ENCODE peak calls at places on chromosomes 11 and 22, in six cellular contexts. One of them, this sample, is unnamed.

GRCh38 chr22:50317178-50317577 is 9.6 kb downstream of the DENND6B start:
- DNase-seq in brain microvascular endothelial cell: no peak
- DNase-seq in MM.1S: no peak
- DNase-seq in tibial artery: no peak
- DNase-seq in right cardiac atrium: no peak
- DNase-seq in lower leg skin: no peak
- DNase-seq in this sample: peak; percentile 16

GRCh38 chr22:39300198-39300830 is 19.1 kb downstream of the RPL3 start:
- DNase-seq in brain microvascular endothelial cell: no peak
- DNase-seq in lower leg skin: peak; percentile 59
- DNase-seq in MM.1S: no peak
- DNase-seq in tibial artery: peak; percentile 72
- DNase-seq in right cardiac atrium: peak; percentile 76
- DNase-seq in this sample: peak; percentile 57

GRCh38 chr11:59145534-59145933 is 2.9 kb downstream of the FAM111A start:
- DNase-seq in right cardiac atrium: no peak
- DNase-seq in tibial artery: no peak
- DNase-seq in MM.1S: no peak
- DNase-seq in lower leg skin: no peak
- DNase-seq in brain microvascular endothelial cell: no peak
- DNase-seq in this sample: no peak

GRCh38 chr11:100709233-100709999 is 22.3 kb downstream of the ARHGAP42 start:
- DNase-seq in brain microvascular endothelial cell: peak; percentile 64
- DNase-seq in right cardiac atrium: no peak
- DNase-seq in MM.1S: no peak
- DNase-seq in lower leg skin: no peak
- DNase-seq in tibial artery: no peak
- DNase-seq in this sample: no peak

GRCh38 chr11:43747130-43747802 is 66.7 kb downstream of the HSD17B12 start:
- DNase-seq in lower leg skin: no peak
- DNase-seq in tibial artery: no peak
- DNase-seq in MM.1S: no peak
- DNase-seq in brain microvascular endothelial cell: no peak
- DNase-seq in right cardiac atrium: no peak
- DNase-seq in this sample: no peak

GRCh38 chr11:3126207-3126865 is 38.8 kb downstream of the OSBPL5 start:
- DNase-seq in right cardiac atrium: peak; percentile 84
- DNase-seq in tibial artery: no peak
- DNase-seq in MM.1S: no peak
- DNase-seq in brain microvascular endothelial cell: no peak
- DNase-seq in lower leg skin: peak; percentile 60
- DNase-seq in this sample: peak; percentile 1

GRCh38 chr11:93939084-93939780 is 81.9 kb upstream of the HEPHL1 start:
- DNase-seq in brain microvascular endothelial cell: no peak
- DNase-seq in tibial artery: no peak
- DNase-seq in MM.1S: no peak
- DNase-seq in right cardiac atrium: no peak
- DNase-seq in lower leg skin: no peak
- DNase-seq in this sample: no peak

GRCh38 chr11:102724904-102725515 is at the start of gene MMP8:
- DNase-seq in lower leg skin: no peak
- DNase-seq in MM.1S: no peak
- DNase-seq in tibial artery: no peak
- DNase-seq in right cardiac atrium: no peak
- DNase-seq in brain microvascular endothelial cell: peak; percentile 19
- DNase-seq in this sample: no peak

GRCh38 chr11:8699903-8700302 is 17.3 kb downstream of the RPL27A start:
- DNase-seq in tibial artery: no peak
- DNase-seq in lower leg skin: no peak
- DNase-seq in brain microvascular endothelial cell: peak; percentile 52
- DNase-seq in MM.1S: no peak
- DNase-seq in right cardiac atrium: no peak
- DNase-seq in this sample: no peak

GRCh38 chr11:28819741-28820140 is 711.6 kb downstream of the METTL15 start:
- DNase-seq in MM.1S: no peak
- DNase-seq in lower leg skin: no peak
- DNase-seq in right cardiac atrium: no peak
- DNase-seq in brain microvascular endothelial cell: no peak
- DNase-seq in tibial artery: no peak
- DNase-seq in this sample: no peak

GRCh38 chr11:96098511-96099241 is 174.8 kb upstream of the MTMR2 start:
- DNase-seq in MM.1S: no peak
- DNase-seq in right cardiac atrium: peak; percentile 66
- DNase-seq in brain microvascular endothelial cell: no peak
- DNase-seq in lower leg skin: no peak
- DNase-seq in tibial artery: no peak
- DNase-seq in this sample: no peak

GRCh38 chr11:125341676-125342075 is 154.4 kb downstream of the FEZ1 start:
- DNase-seq in lower leg skin: no peak
- DNase-seq in right cardiac atrium: no peak
- DNase-seq in tibial artery: peak; percentile 13
- DNase-seq in MM.1S: no peak
- DNase-seq in brain microvascular endothelial cell: no peak
- DNase-seq in this sample: no peak

GRCh38 chr11:47918882-47919495 is 61.4 kb upstream of the PTPRJ start:
- DNase-seq in tibial artery: no peak
- DNase-seq in right cardiac atrium: peak; percentile 34
- DNase-seq in MM.1S: no peak
- DNase-seq in brain microvascular endothelial cell: no peak
- DNase-seq in lower leg skin: no peak
- DNase-seq in this sample: no peak

GRCh38 chr22:45882881-45883810 is 93.8 kb downstream of the WNT7B start:
- DNase-seq in brain microvascular endothelial cell: no peak
- DNase-seq in tibial artery: no peak
- DNase-seq in right cardiac atrium: peak; percentile 23
- DNase-seq in lower leg skin: no peak
- DNase-seq in MM.1S: no peak
- DNase-seq in this sample: no peak

GRCh38 chr11:2555376-2555775 is 110.6 kb downstream of the KCNQ1 start:
- DNase-seq in lower leg skin: no peak
- DNase-seq in right cardiac atrium: no peak
- DNase-seq in MM.1S: no peak
- DNase-seq in brain microvascular endothelial cell: no peak
- DNase-seq in tibial artery: no peak
- DNase-seq in this sample: peak; percentile 0

GRCh38 chr11:125990244-125990643 is 44.4 kb downstream of the VSIG10L2 start:
- DNase-seq in MM.1S: no peak
- DNase-seq in tibial artery: peak; percentile 71
- DNase-seq in lower leg skin: peak; percentile 43
- DNase-seq in brain microvascular endothelial cell: peak; percentile 70
- DNase-seq in right cardiac atrium: no peak
- DNase-seq in this sample: no peak

DNA sequence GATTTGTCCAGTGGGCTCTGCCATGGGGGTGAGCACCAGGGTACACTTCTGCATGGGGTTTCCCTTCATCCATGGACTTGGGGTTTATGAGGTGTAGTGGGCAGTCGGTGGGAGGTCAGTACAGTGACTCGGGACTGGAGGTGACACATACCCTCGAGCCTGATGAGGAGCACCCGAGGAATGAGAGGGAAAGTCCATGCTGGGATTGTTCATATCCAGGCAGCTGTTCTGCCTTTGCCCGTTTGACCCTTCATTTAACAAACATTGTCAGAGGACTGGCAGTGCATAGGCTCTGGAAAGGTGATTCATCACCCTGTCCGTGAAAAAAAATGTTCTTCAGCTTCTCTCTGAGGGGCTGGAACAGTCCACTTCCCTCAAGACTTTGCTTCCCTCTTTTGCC is 2.7 kb downstream of the NAV2 start:
- DNase-seq in brain microvascular endothelial cell: peak; percentile 91
- DNase-seq in MM.1S: no peak
- DNase-seq in right cardiac atrium: no peak
- DNase-seq in tibial artery: no peak
- DNase-seq in lower leg skin: no peak
- DNase-seq in this sample: no peak
- H3K4me3 ChIP-seq in brain microvascular endothelial cell: peak overlapping the region; percentile 80
- H3K4me3 ChIP-seq in MM.1S: no peak overlapping the region
- H3K4me3 ChIP-seq in right cardiac atrium: peak overlapping the region; percentile 66
- H3K4me3 ChIP-seq in tibial artery: peak overlapping the region; percentile 88
- H3K4me3 ChIP-seq in lower leg skin: no peak overlapping the region
- H3K4me3 ChIP-seq in this sample: peak overlapping the region; percentile 21

GRCh38 chr11:82731691-82732277 is 1.9 kb downstream of the FAM181B start:
- DNase-seq in brain microvascular endothelial cell: no peak
- DNase-seq in lower leg skin: no peak
- DNase-seq in MM.1S: no peak
- DNase-seq in right cardiac atrium: no peak
- DNase-seq in tibial artery: no peak
- DNase-seq in this sample: no peak

GRCh38 chr11:82732734-82733443 is 775 bp downstream of the FAM181B start:
- DNase-seq in tibial artery: no peak
- DNase-seq in lower leg skin: no peak
- DNase-seq in brain microvascular endothelial cell: no peak
- DNase-seq in MM.1S: no peak
- DNase-seq in right cardiac atrium: peak; percentile 67
- DNase-seq in this sample: peak; percentile 66

GRCh38 chr11:82733444-82734119 is at the start of gene FAM181B:
- DNase-seq in right cardiac atrium: peak; percentile 90
- DNase-seq in tibial artery: peak; percentile 59
- DNase-seq in lower leg skin: no peak
- DNase-seq in MM.1S: no peak
- DNase-seq in brain microvascular endothelial cell: peak; percentile 6
- DNase-seq in this sample: peak; percentile 94

GRCh38 chr11:82732348-82732733 is 1.3 kb downstream of the FAM181B start:
- DNase-seq in tibial artery: no peak
- DNase-seq in brain microvascular endothelial cell: no peak
- DNase-seq in right cardiac atrium: peak; percentile 59
- DNase-seq in MM.1S: no peak
- DNase-seq in lower leg skin: no peak
- DNase-seq in this sample: no peak

DNA sequence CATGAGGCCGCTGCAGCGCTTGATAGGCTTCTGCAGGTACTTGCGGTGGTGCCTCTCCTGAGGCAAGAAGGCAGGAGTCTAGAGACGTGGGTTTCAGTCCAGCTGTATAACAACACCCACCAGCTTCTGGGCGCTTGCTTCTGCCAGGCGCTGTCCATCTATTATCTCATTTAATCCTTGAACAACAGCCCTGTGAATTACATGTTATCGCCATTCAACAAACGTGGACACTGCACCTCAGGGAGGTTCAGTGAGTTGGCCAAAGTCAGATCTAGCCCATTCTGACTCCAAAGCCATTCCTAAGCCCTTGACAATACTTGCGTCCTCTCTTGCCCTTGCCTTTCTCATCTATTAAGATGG is 436 bp upstream of the FAM181B start:
- DNase-seq in MM.1S: no peak
- DNase-seq in brain microvascular endothelial cell: no peak
- DNase-seq in right cardiac atrium: no peak
- DNase-seq in lower leg skin: no peak
- DNase-seq in tibial artery: no peak
- DNase-seq in this sample: no peak
- H3K4me3 ChIP-seq in MM.1S: no peak overlapping the region
- H3K4me3 ChIP-seq in brain microvascular endothelial cell: peak overlapping the region; percentile 52
- H3K4me3 ChIP-seq in right cardiac atrium: peak overlapping the region; percentile 52
- H3K4me3 ChIP-seq in lower leg skin: no peak overlapping the region
- H3K4me3 ChIP-seq in tibial artery: peak overlapping the region; percentile 59
- H3K4me3 ChIP-seq in this sample: peak overlapping the region; percentile 80

DNA sequence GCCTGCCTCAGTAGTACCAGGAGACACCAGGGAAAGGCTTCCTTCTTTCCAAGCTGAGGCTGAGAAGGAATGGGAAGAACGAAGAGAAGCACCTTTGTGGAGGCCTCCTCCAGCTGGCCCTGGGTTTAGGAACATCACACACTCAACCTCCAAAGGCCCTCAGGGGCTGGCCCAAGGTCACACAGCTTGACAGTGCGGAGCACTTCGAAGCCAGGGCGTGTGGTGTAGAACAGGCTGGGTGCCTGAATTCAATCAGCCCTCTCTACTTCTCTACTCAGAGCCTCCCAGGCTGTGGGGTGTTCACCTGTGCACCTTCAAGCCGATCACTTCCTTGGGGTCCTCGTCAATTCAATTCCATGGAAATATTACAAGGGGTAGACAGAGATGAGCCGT is 719 bp upstream of the CSDC2 start:
- DNase-seq in tibial artery: no peak
- DNase-seq in brain microvascular endothelial cell: no peak
- DNase-seq in lower leg skin: no peak
- DNase-seq in MM.1S: peak; percentile 6
- DNase-seq in right cardiac atrium: no peak
- DNase-seq in this sample: peak; percentile 44
- H3K4me3 ChIP-seq in tibial artery: peak overlapping the region; percentile 73
- H3K4me3 ChIP-seq in brain microvascular endothelial cell: no peak overlapping the region
- H3K4me3 ChIP-seq in lower leg skin: no peak overlapping the region
- H3K4me3 ChIP-seq in MM.1S: peak overlapping the region; percentile 30
- H3K4me3 ChIP-seq in right cardiac atrium: peak overlapping the region; percentile 69
- H3K4me3 ChIP-seq in this sample: no peak overlapping the region

GRCh38 chr11:123577081-123577598 is 77.3 kb downstream of the SCN3B start:
- DNase-seq in tibial artery: peak; percentile 51
- DNase-seq in MM.1S: peak; percentile 56
- DNase-seq in brain microvascular endothelial cell: peak; percentile 44
- DNase-seq in lower leg skin: peak; percentile 46
- DNase-seq in right cardiac atrium: peak; percentile 90
- DNase-seq in this sample: peak; percentile 87
- H3K4me3 ChIP-seq in tibial artery: no peak overlapping the region
- H3K4me3 ChIP-seq in MM.1S: no peak overlapping the region
- H3K4me3 ChIP-seq in brain microvascular endothelial cell: no peak overlapping the region
- H3K4me3 ChIP-seq in lower leg skin: no peak overlapping the region
- H3K4me3 ChIP-seq in right cardiac atrium: no peak overlapping the region
- H3K4me3 ChIP-seq in this sample: no peak overlapping the region